ENCODE peak calls at places on chromosome 3, in four cellular contexts. Y is Panc1; I is CD4-positive, alpha-beta memory T cell; J is stomach. M is an unnamed sample.

GRCh38 chr3:31235062-31235704 is 297.5 kb upstream of the STT3B start:
- DNase-seq in Y (no peak), I (no peak), J (no peak), M (no peak)

GRCh38 chr3:179189764-179190163 is 41.6 kb downstream of the PIK3CA start:
- DNase-seq in Y (no peak), I (no peak), J (no peak), M (no peak)

GRCh38 chr3:138646527-138646926 is 38.0 kb downstream of the FAIM start:
- DNase-seq in Y (no peak), I (no peak), J (no peak), M (no peak)

GRCh38 chr3:60573494-60573893 is 677.8 kb downstream of the FHIT start:
- DNase-seq in Y (no peak), I (no peak), J (no peak), M (no peak)

GRCh38 chr3:192422321-192422997 is 304.9 kb downstream of the FGF12 start:
- DNase-seq in Y (no peak), I (no peak), J (no peak), M (no peak)

GRCh38 chr3:123105201-123106189 is 38.7 kb downstream of the PDIA5 start:
- DNase-seq in Y (no peak), I (no peak), J (no peak), M (no peak)

GRCh38 chr3:141229132-141229531 is 2.5 kb upstream of the PXYLP1 start:
- DNase-seq in Y (no peak), I (no peak), J (no peak), M (no peak)

GRCh38 chr3:49802719-49803463 is at the start of gene INKA1:
- DNase-seq in Y (peak; percentile 64), I (peak; percentile 86), J (peak; percentile 91), M (peak; percentile 81)

GRCh38 chr3:135513106-135514063 is 452.1 kb upstream of the PPP2R3A start:
- DNase-seq in Y (no peak), I (no peak), J (no peak), M (no peak)

GRCh38 chr3:127114337-127115070 is 78.4 kb upstream of the PRR23E start:
- DNase-seq in Y (no peak), I (no peak), J (no peak), M (no peak)

GRCh38 chr3:28476194-28476593 is 127.6 kb upstream of the AZI2 start:
- DNase-seq in Y (no peak), I (no peak), J (no peak), M (peak; percentile 5)

GRCh38 chr3:170802164-170803151 is 67.5 kb downstream of the RPL22L1 start:
- DNase-seq in Y (no peak), I (no peak), J (no peak), M (no peak)

GRCh38 chr3:29697989-29698388 is 417.1 kb downstream of the RBMS3 start:
- DNase-seq in Y (no peak), I (no peak), J (no peak), M (no peak)

GRCh38 chr3:68985391-68985790 is 28.1 kb downstream of the EOGT start:
- DNase-seq in Y (no peak), I (no peak), J (no peak), M (no peak)

GRCh38 chr3:39196671-39197446 is 4.5 kb upstream of the XIRP1 start:
- DNase-seq in Y (no peak), I (no peak), J (no peak), M (no peak)

GRCh38 chr3:131812433-131812832 is 222.4 kb downstream of the CPNE4 start:
- DNase-seq in Y (no peak), I (no peak), J (no peak), M (no peak)

GRCh38 chr3:149227591-149228268 is 6.1 kb upstream of the CP start:
- DNase-seq in Y (no peak), I (no peak), J (no peak), M (no peak)

GRCh38 chr3:17841190-17841828 is 98.9 kb upstream of the TBC1D5 start:
- DNase-seq in Y (peak; percentile 61), I (peak; percentile 52), J (peak; percentile 74), M (peak; percentile 68)

GRCh38 chr3:2096196-2096595 is 2.5 kb upstream of the CNTN4 start:
- DNase-seq in Y (no peak), I (no peak), J (no peak), M (no peak)

GRCh38 chr3:108329087-108329486 is 32.7 kb downstream of the HHLA2 start:
- DNase-seq in Y (no peak), I (no peak), J (no peak), M (no peak)

GRCh38 chr3:62379206-62379834 is 6.0 kb upstream of the FEZF2 start:
- DNase-seq in Y (no peak), I (no peak), J (no peak), M (no peak)

GRCh38 chr3:64022451-64023186 is 675 bp downstream of the PSMD6 start:
- DNase-seq in Y (no peak), I (no peak), J (no peak), M (no peak)

GRCh38 chr3:109532257-109533216 is 195.2 kb upstream of the DPPA4 start:
- DNase-seq in Y (no peak), I (peak; percentile 41), J (peak; percentile 33), M (peak; percentile 50)

GRCh38 chr3:20528180-20528579 is 342.2 kb upstream of the SGO1 start:
- DNase-seq in Y (no peak), I (no peak), J (no peak), M (no peak)

GRCh38 chr3:139455855-139456254 is 20.5 kb downstream of the RBP2 start:
- DNase-seq in Y (no peak), I (no peak), J (no peak), M (no peak)

GRCh38 chr3:18841422-18842343 is 306.6 kb upstream of the KCNH8 start:
- DNase-seq in Y (no peak), I (no peak), J (no peak), M (no peak)

GRCh38 chr3:124969963-124970722 is 35.6 kb upstream of the MUC13 start:
- DNase-seq in Y (no peak), I (no peak), J (no peak), M (no peak)

GRCh38 chr3:21055015-21055414 is 696.0 kb downstream of the ZNF385D start:
- DNase-seq in Y (no peak), I (no peak), J (no peak), M (no peak)

GRCh38 chr3:52763466-52763865 is 7.3 kb downstream of the NEK4 start:
- DNase-seq in Y (peak; percentile 8), I (no peak), J (no peak), M (no peak)

DNA sequence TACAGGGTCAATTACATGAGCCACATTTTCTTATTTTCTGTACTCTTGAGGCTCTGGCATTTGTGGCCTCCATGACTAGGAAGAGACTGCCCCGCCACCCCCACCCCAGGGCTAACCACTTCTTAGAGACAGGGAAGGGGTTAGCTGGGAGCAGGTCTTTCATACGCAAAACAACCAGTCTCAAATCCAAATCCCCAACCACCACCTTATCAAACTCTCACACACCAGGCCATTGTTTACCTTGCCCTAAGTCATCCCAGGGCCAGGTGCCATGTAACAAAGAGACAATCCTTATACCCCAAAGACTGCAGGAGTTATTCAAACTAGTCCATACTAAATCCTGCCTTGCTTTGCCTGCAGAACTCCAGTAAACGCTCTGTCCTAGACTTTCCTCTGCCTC is 77.8 kb downstream of the B3GNT5 start:
- DNase-seq in Y (no peak), I (no peak), J (no peak), M (peak; percentile 45)
- H3K4me3 ChIP-seq in Y (no peak overlapping the region), I (no peak overlapping the region), J (no peak overlapping the region), M (no peak overlapping the region)

GRCh38 chr3:144034715-144035114 is 63.1 kb downstream of the DIPK2A start:
- DNase-seq in Y (no peak), I (no peak), J (no peak), M (no peak)

GRCh38 chr3:144031938-144032337 is 60.3 kb downstream of the DIPK2A start:
- DNase-seq in Y (no peak), I (no peak), J (peak; percentile 79), M (no peak)

GRCh38 chr3:144033863-144034262 is 62.2 kb downstream of the DIPK2A start:
- DNase-seq in Y (no peak), I (no peak), J (no peak), M (no peak)

GRCh38 chr3:144032531-144033234 is 61.1 kb downstream of the DIPK2A start:
- DNase-seq in Y (no peak), I (no peak), J (no peak), M (no peak)

GRCh38 chr3:144033235-144033579 is 61.6 kb downstream of the DIPK2A start:
- DNase-seq in Y (no peak), I (no peak), J (no peak), M (no peak)
- H3K4me1 ChIP-seq in Y (no peaks in the 10 kb centered on the region), I (no peaks in the 10 kb centered on the region), J (no peaks in the 10 kb centered on the region), M (no peaks in the 10 kb centered on the region)

GRCh38 chr3:128432301-128432897 is 34.3 kb downstream of the DNAJB8 start:
- DNase-seq in Y (no peak), I (no peak), J (peak; percentile 39), M (no peak)
- H3K4me3 ChIP-seq in Y (peak overlapping the region; percentile 21), I (no peak overlapping the region), J (peak overlapping the region; percentile 51), M (peak overlapping the region; percentile 8)

GRCh38 chr3:182967218-182968204 is 12.8 kb downstream of the DCUN1D1 start:
- DNase-seq in Y (no peak), I (peak; percentile 24), J (no peak), M (no peak)
- H3K4me1 ChIP-seq in Y (peaks cover 11% of the 10 kb centered on the region), I (peaks cover 58% of the 10 kb centered on the region), J (peaks cover under 1% of the 10 kb centered on the region), M (no peaks in the 10 kb centered on the region)

DNA sequence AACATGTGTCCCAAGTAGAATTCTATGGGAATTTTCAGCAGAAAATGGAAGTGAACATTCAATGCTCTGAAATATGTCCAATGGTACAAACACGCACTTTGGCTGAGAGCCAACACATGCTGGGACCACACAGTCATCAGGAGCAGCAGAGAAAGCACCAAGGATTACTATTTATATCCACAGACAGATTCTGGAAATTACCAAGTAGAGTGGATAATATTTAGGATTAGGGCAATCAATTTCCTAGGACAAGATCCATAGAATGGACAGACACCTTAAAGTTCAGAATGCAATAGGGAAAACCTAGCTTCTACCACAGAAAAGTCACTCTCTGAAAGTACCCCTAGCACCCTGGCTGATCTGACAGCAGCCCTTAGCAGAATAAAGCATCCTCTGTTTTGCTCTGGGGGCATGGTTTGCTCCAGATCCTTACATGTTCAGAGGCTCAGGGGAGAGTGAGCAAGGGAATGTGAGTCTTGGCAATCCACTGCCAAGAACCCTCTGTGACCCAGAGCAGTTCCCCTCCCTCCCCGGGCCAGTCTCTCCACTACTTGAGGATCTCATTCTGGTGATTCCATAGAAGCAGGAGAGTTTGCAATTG is 206.0 kb upstream of the WNT5A start:
- DNase-seq in Y (no peak), I (no peak), J (no peak), M (no peak)
- H3K4me3 ChIP-seq in Y (no peak overlapping the region), I (no peak overlapping the region), J (no peak overlapping the region), M (no peak overlapping the region)

M was measured in iPS DF 6.9.